ENCODE peak calls at places on chromosomes 3 and 15, in nine cellular contexts. One of them, this sample, is unnamed. For H3K27me3 and H3K36me3, the result is how much of the 10 kb centered on the place peaks cover.

GRCh38 chr3:19420159-19420558 is 271.8 kb downstream of the KCNH8 start:
- DNase-seq in CD8-positive, alpha-beta T cell: no peak
- DNase-seq in fibroblast of lung: no peak
- DNase-seq in body of pancreas: no peak
- DNase-seq in right lobe of liver: no peak
- DNase-seq in mammary epithelial cell: no peak
- DNase-seq in mesendoderm: no peak
- DNase-seq in osteoblast: no peak
- DNase-seq in upper lobe of right lung: no peak
- DNase-seq in this sample: no peak

GRCh38 chr3:20669675-20670074 is 483.7 kb upstream of the SGO1 start:
- DNase-seq in upper lobe of right lung: no peak
- DNase-seq in mesendoderm: no peak
- DNase-seq in osteoblast: no peak
- DNase-seq in right lobe of liver: no peak
- DNase-seq in body of pancreas: no peak
- DNase-seq in mammary epithelial cell: no peak
- DNase-seq in CD8-positive, alpha-beta T cell: no peak
- DNase-seq in fibroblast of lung: no peak
- DNase-seq in this sample: no peak

GRCh38 chr3:99639579-99639978 is 1.2 kb downstream of the COL8A1 start:
- DNase-seq in osteoblast: no peak
- DNase-seq in mesendoderm: no peak
- DNase-seq in body of pancreas: no peak
- DNase-seq in upper lobe of right lung: no peak
- DNase-seq in mammary epithelial cell: no peak
- DNase-seq in fibroblast of lung: peak
- DNase-seq in CD8-positive, alpha-beta T cell: no peak
- DNase-seq in right lobe of liver: no peak
- DNase-seq in this sample: no peak

GRCh38 chr3:194565597-194566190 is 67.5 kb downstream of the TMEM44 start:
- DNase-seq in upper lobe of right lung: no peak
- DNase-seq in right lobe of liver: no peak
- DNase-seq in osteoblast: peak
- DNase-seq in mammary epithelial cell: no peak
- DNase-seq in body of pancreas: no peak
- DNase-seq in fibroblast of lung: peak
- DNase-seq in mesendoderm: no peak
- DNase-seq in CD8-positive, alpha-beta T cell: no peak
- DNase-seq in this sample: no peak

GRCh38 chr15:101062471-101063171 is 143.5 kb downstream of the LRRK1 start:
- DNase-seq in fibroblast of lung: no peak
- DNase-seq in body of pancreas: no peak
- DNase-seq in osteoblast: peak
- DNase-seq in right lobe of liver: no peak
- DNase-seq in mammary epithelial cell: no peak
- DNase-seq in mesendoderm: peak
- DNase-seq in upper lobe of right lung: peak
- DNase-seq in CD8-positive, alpha-beta T cell: no peak
- DNase-seq in this sample: no peak

GRCh38 chr3:65597225-65597951 is 441.3 kb downstream of the MAGI1 start:
- DNase-seq in CD8-positive, alpha-beta T cell: no peak
- DNase-seq in upper lobe of right lung: peak
- DNase-seq in body of pancreas: peak
- DNase-seq in osteoblast: peak
- DNase-seq in right lobe of liver: no peak
- DNase-seq in fibroblast of lung: peak
- DNase-seq in mesendoderm: peak
- DNase-seq in mammary epithelial cell: peak
- DNase-seq in this sample: no peak

GRCh38 chr3:18575573-18575972 is 150.4 kb upstream of the SATB1 start:
- DNase-seq in body of pancreas: no peak
- DNase-seq in upper lobe of right lung: no peak
- DNase-seq in osteoblast: no peak
- DNase-seq in mammary epithelial cell: no peak
- DNase-seq in fibroblast of lung: peak
- DNase-seq in right lobe of liver: no peak
- DNase-seq in mesendoderm: no peak
- DNase-seq in CD8-positive, alpha-beta T cell: no peak
- DNase-seq in this sample: no peak

GRCh38 chr3:43217633-43218032 is 68.7 kb upstream of the SNRK start:
- DNase-seq in fibroblast of lung: no peak
- DNase-seq in mesendoderm: no peak
- DNase-seq in right lobe of liver: no peak
- DNase-seq in osteoblast: peak
- DNase-seq in upper lobe of right lung: no peak
- DNase-seq in CD8-positive, alpha-beta T cell: no peak
- DNase-seq in body of pancreas: no peak
- DNase-seq in mammary epithelial cell: peak
- DNase-seq in this sample: no peak

GRCh38 chr3:149402481-149402880 is 25.0 kb upstream of the TM4SF1 start:
- DNase-seq in right lobe of liver: no peak
- DNase-seq in body of pancreas: no peak
- DNase-seq in osteoblast: no peak
- DNase-seq in fibroblast of lung: no peak
- DNase-seq in upper lobe of right lung: no peak
- DNase-seq in mesendoderm: no peak
- DNase-seq in CD8-positive, alpha-beta T cell: no peak
- DNase-seq in mammary epithelial cell: no peak
- DNase-seq in this sample: no peak

GRCh38 chr3:37540786-37541185 is 320.9 kb upstream of the CTDSPL start:
- DNase-seq in mesendoderm: no peak
- DNase-seq in upper lobe of right lung: no peak
- DNase-seq in mammary epithelial cell: no peak
- DNase-seq in body of pancreas: no peak
- DNase-seq in osteoblast: no peak
- DNase-seq in fibroblast of lung: no peak
- DNase-seq in CD8-positive, alpha-beta T cell: no peak
- DNase-seq in right lobe of liver: no peak
- DNase-seq in this sample: no peak

GRCh38 chr15:80151576-80151975 is 1.2 kb upstream of the FAH start:
- DNase-seq in right lobe of liver: no peak
- DNase-seq in mesendoderm: no peak
- DNase-seq in upper lobe of right lung: no peak
- DNase-seq in CD8-positive, alpha-beta T cell: no peak
- DNase-seq in osteoblast: no peak
- DNase-seq in body of pancreas: no peak
- DNase-seq in fibroblast of lung: no peak
- DNase-seq in mammary epithelial cell: no peak
- DNase-seq in this sample: no peak

GRCh38 chr15:47514251-47514652 is 203.1 kb upstream of the SEMA6D start:
- DNase-seq in upper lobe of right lung: no peak
- DNase-seq in osteoblast: peak
- DNase-seq in right lobe of liver: no peak
- DNase-seq in body of pancreas: no peak
- DNase-seq in mesendoderm: no peak
- DNase-seq in mammary epithelial cell: peak
- DNase-seq in CD8-positive, alpha-beta T cell: no peak
- DNase-seq in fibroblast of lung: peak
- DNase-seq in this sample: peak

GRCh38 chr3:18035641-18036466 is 293.4 kb upstream of the TBC1D5 start:
- DNase-seq in body of pancreas: no peak
- DNase-seq in mesendoderm: no peak
- DNase-seq in right lobe of liver: no peak
- DNase-seq in fibroblast of lung: no peak
- DNase-seq in CD8-positive, alpha-beta T cell: no peak
- DNase-seq in upper lobe of right lung: no peak
- DNase-seq in mammary epithelial cell: no peak
- DNase-seq in osteoblast: no peak
- DNase-seq in this sample: no peak

GRCh38 chr3:121998030-121998580 is 23.9 kb downstream of the ILDR1 start:
- DNase-seq in upper lobe of right lung: no peak
- DNase-seq in mammary epithelial cell: peak
- DNase-seq in mesendoderm: no peak
- DNase-seq in right lobe of liver: no peak
- DNase-seq in fibroblast of lung: peak
- DNase-seq in CD8-positive, alpha-beta T cell: no peak
- DNase-seq in osteoblast: no peak
- DNase-seq in body of pancreas: peak
- DNase-seq in this sample: peak

GRCh38 chr3:34843479-34843870 is 795.9 kb upstream of the ARPP21 start:
- DNase-seq in upper lobe of right lung: no peak
- DNase-seq in right lobe of liver: no peak
- DNase-seq in CD8-positive, alpha-beta T cell: no peak
- DNase-seq in body of pancreas: no peak
- DNase-seq in osteoblast: no peak
- DNase-seq in mammary epithelial cell: no peak
- DNase-seq in fibroblast of lung: peak
- DNase-seq in mesendoderm: peak
- DNase-seq in this sample: peak

GRCh38 chr3:126212250-126212628 is 31.9 kb upstream of the ALDH1L1 start:
- DNase-seq in mesendoderm: no peak
- DNase-seq in mammary epithelial cell: no peak
- DNase-seq in osteoblast: no peak
- DNase-seq in fibroblast of lung: no peak
- DNase-seq in upper lobe of right lung: no peak
- DNase-seq in right lobe of liver: no peak
- DNase-seq in CD8-positive, alpha-beta T cell: no peak
- DNase-seq in body of pancreas: no peak
- DNase-seq in this sample: no peak

GRCh38 chr3:126208182-126208581 is 27.8 kb upstream of the ALDH1L1 start:
- DNase-seq in fibroblast of lung: no peak
- DNase-seq in CD8-positive, alpha-beta T cell: no peak
- DNase-seq in upper lobe of right lung: no peak
- DNase-seq in mammary epithelial cell: no peak
- DNase-seq in osteoblast: peak
- DNase-seq in mesendoderm: peak
- DNase-seq in body of pancreas: no peak
- DNase-seq in right lobe of liver: no peak
- DNase-seq in this sample: peak

GRCh38 chr3:126208618-126209256 is 28.4 kb upstream of the ALDH1L1 start:
- DNase-seq in CD8-positive, alpha-beta T cell: no peak
- DNase-seq in right lobe of liver: peak
- DNase-seq in mesendoderm: no peak
- DNase-seq in osteoblast: peak
- DNase-seq in mammary epithelial cell: peak
- DNase-seq in fibroblast of lung: peak
- DNase-seq in body of pancreas: peak
- DNase-seq in upper lobe of right lung: peak
- DNase-seq in this sample: peak

GRCh38 chr3:126211569-126211968 is 31.2 kb upstream of the ALDH1L1 start:
- DNase-seq in mammary epithelial cell: no peak
- DNase-seq in osteoblast: no peak
- DNase-seq in fibroblast of lung: no peak
- DNase-seq in upper lobe of right lung: no peak
- DNase-seq in CD8-positive, alpha-beta T cell: no peak
- DNase-seq in right lobe of liver: no peak
- DNase-seq in mesendoderm: peak
- DNase-seq in body of pancreas: no peak
- DNase-seq in this sample: no peak

DNA sequence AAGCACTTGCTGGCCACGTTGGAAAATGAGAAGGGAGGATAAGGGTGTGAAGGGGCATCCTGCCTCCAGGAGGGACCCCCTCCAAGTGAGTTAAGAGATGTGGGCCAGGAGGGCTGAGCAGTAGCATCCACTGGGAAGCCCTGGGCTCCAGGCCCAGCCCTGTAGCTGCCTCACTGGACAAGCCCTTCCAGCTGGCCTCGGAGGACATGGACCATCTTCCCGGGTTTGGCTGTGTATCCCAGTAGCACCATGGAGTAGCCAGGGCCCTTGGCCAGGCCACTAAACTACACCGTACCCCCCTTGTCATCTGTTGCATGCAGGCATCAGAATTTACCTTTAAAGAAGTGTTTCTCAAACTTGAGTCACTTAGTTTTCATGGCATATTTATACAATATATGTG is 29.4 kb upstream of the ALDH1L1 start:
- DNase-seq in fibroblast of lung: no peak
- DNase-seq in right lobe of liver: no peak
- DNase-seq in osteoblast: no peak
- DNase-seq in mammary epithelial cell: no peak
- DNase-seq in upper lobe of right lung: no peak
- DNase-seq in body of pancreas: no peak
- DNase-seq in CD8-positive, alpha-beta T cell: no peak
- DNase-seq in mesendoderm: no peak
- DNase-seq in this sample: no peak
- H3K27me3 ChIP-seq in fibroblast of lung: under half
- H3K27me3 ChIP-seq in right lobe of liver: under half
- H3K27me3 ChIP-seq in osteoblast: under half
- H3K27me3 ChIP-seq in mammary epithelial cell: under half
- H3K27me3 ChIP-seq in upper lobe of right lung: under half
- H3K27me3 ChIP-seq in body of pancreas: under half
- H3K27me3 ChIP-seq in CD8-positive, alpha-beta T cell: under half
- H3K27me3 ChIP-seq in mesendoderm: under half
- H3K27me3 ChIP-seq in this sample: under half

DNA sequence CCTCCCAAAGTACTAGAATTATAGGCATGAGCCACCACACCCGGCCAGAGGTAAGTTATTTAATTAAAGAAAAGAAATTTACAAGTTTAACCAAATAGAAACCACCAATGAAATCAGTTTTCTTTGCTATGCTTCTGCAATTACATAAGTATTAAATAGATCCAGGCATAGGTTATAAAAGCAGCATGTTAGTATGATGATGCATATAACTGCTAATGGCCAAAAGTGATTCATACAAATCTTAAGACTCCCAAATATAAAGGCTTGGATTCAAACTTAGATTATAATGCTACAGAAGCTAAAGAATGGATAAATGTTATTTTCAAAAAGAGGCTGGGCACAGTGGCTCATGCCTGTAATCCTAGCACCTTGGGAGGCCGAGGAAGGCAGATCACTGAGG is 32.8 kb upstream of the HDC start:
- DNase-seq in right lobe of liver: no peak
- DNase-seq in fibroblast of lung: peak
- DNase-seq in mesendoderm: no peak
- DNase-seq in mammary epithelial cell: no peak
- DNase-seq in upper lobe of right lung: no peak
- DNase-seq in body of pancreas: no peak
- DNase-seq in CD8-positive, alpha-beta T cell: no peak
- DNase-seq in osteoblast: peak
- DNase-seq in this sample: no peak
- H3K36me3 ChIP-seq in right lobe of liver: under half
- H3K36me3 ChIP-seq in fibroblast of lung: under half
- H3K36me3 ChIP-seq in mesendoderm: under half
- H3K36me3 ChIP-seq in mammary epithelial cell: under half
- H3K36me3 ChIP-seq in upper lobe of right lung: under half
- H3K36me3 ChIP-seq in body of pancreas: under half
- H3K36me3 ChIP-seq in CD8-positive, alpha-beta T cell: under half
- H3K36me3 ChIP-seq in osteoblast: under half
- H3K36me3 ChIP-seq in this sample: under half

DNA sequence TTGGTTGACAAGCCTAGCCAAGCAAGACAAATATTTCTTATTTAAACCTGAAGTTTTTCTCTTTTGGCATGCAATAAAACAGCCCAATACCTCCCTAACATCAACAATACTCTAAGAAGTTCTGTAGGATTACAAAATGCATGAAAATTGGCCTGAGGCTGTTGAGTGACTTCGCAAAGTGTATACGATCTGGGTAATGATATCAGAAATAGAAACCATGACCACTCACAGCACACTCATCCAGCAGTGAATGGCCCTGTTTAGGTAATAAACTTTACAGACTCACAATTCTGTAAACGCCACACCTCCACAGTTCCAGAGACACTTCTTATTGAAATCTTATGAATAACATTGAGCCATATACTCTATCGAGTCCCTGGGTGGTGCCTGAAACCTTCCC is 83.0 kb upstream of the NAALADL2 start:
- DNase-seq in CD8-positive, alpha-beta T cell: no peak
- DNase-seq in mesendoderm: no peak
- DNase-seq in osteoblast: no peak
- DNase-seq in fibroblast of lung: peak
- DNase-seq in body of pancreas: no peak
- DNase-seq in mammary epithelial cell: peak
- DNase-seq in upper lobe of right lung: no peak
- DNase-seq in right lobe of liver: no peak
- DNase-seq in this sample: peak
- H3K27ac ChIP-seq in CD8-positive, alpha-beta T cell: no peak
- H3K27ac ChIP-seq in mesendoderm: no peak
- H3K27ac ChIP-seq in osteoblast: peak
- H3K27ac ChIP-seq in fibroblast of lung: no peak
- H3K27ac ChIP-seq in body of pancreas: no peak
- H3K27ac ChIP-seq in mammary epithelial cell: no peak
- H3K27ac ChIP-seq in upper lobe of right lung: no peak
- H3K27ac ChIP-seq in right lobe of liver: no peak
- H3K27ac ChIP-seq in this sample: peak

GRCh38 chr3:71358243-71358642 is 225.3 kb downstream of the FOXP1 start:
- DNase-seq in body of pancreas: no peak
- DNase-seq in osteoblast: no peak
- DNase-seq in fibroblast of lung: no peak
- DNase-seq in mammary epithelial cell: no peak
- DNase-seq in CD8-positive, alpha-beta T cell: no peak
- DNase-seq in mesendoderm: no peak
- DNase-seq in upper lobe of right lung: no peak
- DNase-seq in right lobe of liver: no peak
- DNase-seq in this sample: no peak
- H3K27me3 ChIP-seq in body of pancreas: under half
- H3K27me3 ChIP-seq in osteoblast: under half
- H3K27me3 ChIP-seq in fibroblast of lung: under half
- H3K27me3 ChIP-seq in mammary epithelial cell: under half
- H3K27me3 ChIP-seq in CD8-positive, alpha-beta T cell: under half
- H3K27me3 ChIP-seq in mesendoderm: under half
- H3K27me3 ChIP-seq in upper lobe of right lung: under half
- H3K27me3 ChIP-seq in right lobe of liver: under half
- H3K27me3 ChIP-seq in this sample: under half

This sample was measured in brain microvascular endothelial cell.